ENCODE peak calls at places on chromosomes 13 and 19, in nine cellular contexts. Z, A, E, W, U, J, V, X and P are unnamed samples.

GRCh38 chr19:16200038-16200775 is 2.5 kb downstream of the AP1M1 start:
- DNase-seq in Z (no peak), A (peak), E (no peak), W (no peak), U (peak), J (peak), V (no peak), X (no peak), P (no peak)

GRCh38 chr13:84844473-84844872 is 954.7 kb downstream of the SLITRK6 start:
- DNase-seq in Z (no peak), A (no peak), E (no peak), W (no peak), U (no peak), J (no peak), V (no peak), X (no peak), P (no peak)

GRCh38 chr19:41886761-41887710 is 4.1 kb downstream of the ARHGEF1 start:
- DNase-seq in Z (no peak), A (peak), E (peak), W (peak), U (no peak), J (no peak), V (no peak), X (no peak), P (no peak)

GRCh38 chr13:75726313-75726712 is 90.2 kb downstream of the LMO7 start:
- DNase-seq in Z (no peak), A (no peak), E (no peak), W (no peak), U (no peak), J (no peak), V (no peak), X (no peak), P (no peak)

GRCh38 chr13:48526269-48526668 is 6.6 kb downstream of the RCBTB2 start:
- DNase-seq in Z (no peak), A (no peak), E (no peak), W (no peak), U (no peak), J (no peak), V (no peak), X (no peak), P (no peak)

GRCh38 chr13:110885966-110886365 is 28.9 kb downstream of the ANKRD10 start:
- DNase-seq in Z (no peak), A (no peak), E (no peak), W (no peak), U (no peak), J (no peak), V (no peak), X (no peak), P (no peak)

GRCh38 chr19:10230155-10230903 is 802 bp downstream of the S1PR2 start:
- DNase-seq in Z (peak), A (peak), E (peak), W (peak), U (peak), J (peak), V (no peak), X (no peak), P (no peak)

GRCh38 chr19:46659151-46660007 is 1.6 kb downstream of the DACT3 start:
- DNase-seq in Z (no peak), A (peak), E (peak), W (no peak), U (no peak), J (no peak), V (no peak), X (no peak), P (no peak)

GRCh38 chr19:50321831-50322230 is 7.3 kb downstream of the KCNC3 start:
- DNase-seq in Z (no peak), A (peak), E (no peak), W (no peak), U (no peak), J (no peak), V (no peak), X (no peak), P (no peak)

GRCh38 chr19:32178841-32179410 is 166.5 kb upstream of the ZNF507 start:
- DNase-seq in Z (no peak), A (no peak), E (no peak), W (no peak), U (no peak), J (no peak), V (no peak), X (no peak), P (no peak)